ENCODE peak calls at places on chromosomes 5 and 9, in ten cellular contexts. T is cardiac muscle cell; R is ovary; P is upper lobe of right lung; Q is mesendoderm; Y is tibial nerve; W is lower lobe of right lung; L is neural progenitor cell; Z is CD4-positive, alpha-beta memory T cell; I is naive thymus-derived CD4-positive, alpha-beta T cell. M is an unnamed sample.

GRCh38 chr5:38678079-38678478 is 121.6 kb upstream of the LIFR start:
- DNase-seq in W (no peak), T (no peak), I (no peak), L (no peak), Y (no peak), Q (no peak), P (no peak), Z (no peak), R (no peak), M (no peak)

GRCh38 chr5:37787742-37788141 is 52.1 kb downstream of the GDNF start:
- DNase-seq in Y (no peak), W (no peak), P (no peak), I (no peak), L (no peak), Z (no peak), T (peak; percentile 24), Q (no peak), R (no peak), M (no peak)

GRCh38 chr9:9054354-9054992 is 1254.9 kb upstream of the DMAC1 start:
- DNase-seq in Y (no peak), T (no peak), I (no peak), L (no peak), Z (no peak), P (no peak), W (no peak), R (no peak), Q (no peak), M (no peak)

GRCh38 chr5:39775458-39776365 is 350.9 kb upstream of the DAB2 start:
- DNase-seq in Q (peak; percentile 29), L (no peak), R (no peak), W (no peak), P (no peak), Y (no peak), T (peak; percentile 82), Z (no peak), I (no peak), M (no peak)

GRCh38 chr9:109013678-109014145 is 413 bp upstream of the CTNNAL1 start:
- DNase-seq in W (no peak), Z (no peak), P (no peak), Q (no peak), L (no peak), T (peak; percentile 76), R (no peak), I (no peak), Y (no peak), M (no peak)

GRCh38 chr5:57004800-57005199 is 52.9 kb upstream of the MIER3 start:
- DNase-seq in Q (peak; percentile 84), T (no peak), P (no peak), L (no peak), I (no peak), Y (no peak), R (no peak), W (no peak), Z (no peak), M (no peak)

GRCh38 chr9:72680593-72681317 is 159.3 kb downstream of the TMC1 start:
- DNase-seq in T (no peak), W (no peak), I (no peak), P (no peak), R (no peak), L (peak; percentile 64), Z (no peak), Y (no peak), Q (peak; percentile 91), M (no peak)

GRCh38 chr5:151553130-151553670 is 37.9 kb downstream of the FAT2 start:
- DNase-seq in Q (no peak), R (no peak), Z (no peak), P (no peak), Y (no peak), W (no peak), I (no peak), T (no peak), L (no peak), M (no peak)

GRCh38 chr9:90858505-90858904 is 56.9 kb downstream of the SYK start:
- DNase-seq in P (no peak), Q (no peak), I (no peak), T (no peak), W (no peak), Z (no peak), R (no peak), L (no peak), Y (no peak), M (no peak)

GRCh38 chr5:140349244-140349643 is 2.8 kb upstream of the HBEGF start:
- DNase-seq in Z (no peak), P (no peak), I (no peak), Y (no peak), Q (no peak), L (no peak), R (no peak), T (no peak), W (no peak), M (no peak)

GRCh38 chr5:170747851-170748250 is 35.7 kb upstream of the GABRP start:
- DNase-seq in Q (peak; percentile 77), L (peak; percentile 73), W (no peak), Y (no peak), Z (no peak), T (peak; percentile 28), R (no peak), I (no peak), P (no peak), M (no peak)

GRCh38 chr5:173472164-173472563 is 143.9 kb upstream of the STC2 start:
- DNase-seq in P (no peak), L (no peak), Q (no peak), T (peak; percentile 98), Z (no peak), I (no peak), R (peak; percentile 58), Y (peak; percentile 87), W (no peak), M (no peak)

GRCh38 chr5:96582343-96582742 is 79.8 kb upstream of the CAST start:
- DNase-seq in Q (no peak), R (no peak), L (no peak), T (no peak), I (no peak), Z (no peak), P (no peak), W (no peak), Y (no peak), M (no peak)

GRCh38 chr9:114225534-114226288 is 70.4 kb downstream of the COL27A1 start:
- DNase-seq in Q (no peak), L (no peak), Z (no peak), W (no peak), P (no peak), T (peak; percentile 34), R (no peak), I (no peak), Y (no peak), M (no peak)
- H3K27ac ChIP-seq in Q (peak overlapping the region; percentile 19), L (no peak overlapping the region), Z (no peak overlapping the region), W (no peak overlapping the region), P (no peak overlapping the region), T (no peak overlapping the region), R (no peak overlapping the region), I (no peak overlapping the region), Y (no peak overlapping the region), M (no peak overlapping the region)

GRCh38 chr5:158284242-158284641 is 425.3 kb upstream of the CLINT1 start:
- DNase-seq in I (no peak), T (no peak), L (no peak), Z (no peak), Y (no peak), Q (peak; percentile 1), R (no peak), P (no peak), W (no peak), M (no peak)

GRCh38 chr5:158288258-158288657 is 429.3 kb upstream of the CLINT1 start:
- DNase-seq in W (no peak), T (no peak), P (no peak), Z (no peak), I (no peak), Y (no peak), R (no peak), Q (no peak), L (no peak), M (no peak)

GRCh38 chr5:158285771-158286170 is 426.8 kb upstream of the CLINT1 start:
- DNase-seq in W (no peak), P (no peak), Z (no peak), Y (no peak), T (no peak), L (no peak), Q (no peak), R (no peak), I (no peak), M (no peak)

GRCh38 chr5:158287643-158288228 is 428.8 kb upstream of the CLINT1 start:
- DNase-seq in I (no peak), Y (peak; percentile 5), L (no peak), R (peak; percentile 15), Q (no peak), Z (no peak), T (peak; percentile 32), P (no peak), W (no peak), M (no peak)

DNA sequence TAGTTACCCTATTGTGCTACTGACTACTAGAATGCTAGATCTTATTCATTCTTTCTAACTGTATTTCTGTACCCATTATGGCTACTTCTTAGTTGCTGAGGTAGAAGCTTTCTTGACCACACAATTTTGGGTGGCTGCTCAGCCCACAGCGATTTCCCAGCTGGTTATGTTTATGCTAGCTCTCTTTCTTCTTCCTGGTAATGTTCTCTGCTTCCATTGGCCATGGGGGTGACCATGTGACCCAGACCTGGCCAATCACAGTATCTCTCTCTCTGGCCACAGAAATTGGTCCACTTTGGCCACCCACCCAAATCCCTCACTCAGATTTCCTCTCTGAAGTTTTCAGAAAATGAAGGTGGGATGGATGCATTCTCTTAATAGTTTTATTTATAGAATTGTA is 427.9 kb upstream of the CLINT1 start:
- DNase-seq in Y (no peak), Z (no peak), T (no peak), L (no peak), Q (no peak), P (no peak), R (no peak), I (no peak), W (no peak), M (no peak)
- H3K27me3 ChIP-seq in Y (no peaks in the 10 kb centered on the region), Z (no peaks in the 10 kb centered on the region), T (no peaks in the 10 kb centered on the region), L (no peaks in the 10 kb centered on the region), Q (no peaks in the 10 kb centered on the region), P (no peaks in the 10 kb centered on the region), R (no peaks in the 10 kb centered on the region), I (no peaks in the 10 kb centered on the region), W (no peaks in the 10 kb centered on the region), M (no peaks in the 10 kb centered on the region)

GRCh38 chr9:31336391-31336790 is 1048.1 kb upstream of the ACO1 start:
- DNase-seq in Y (no peak), L (no peak), T (no peak), W (no peak), P (no peak), I (no peak), Z (no peak), R (no peak), Q (no peak), M (no peak)
- H3K4me1 ChIP-seq in Y (peaks cover 7% of the 10 kb centered on the region), L (no peaks in the 10 kb centered on the region), T (no peaks in the 10 kb centered on the region), W (peaks cover 24% of the 10 kb centered on the region), P (peaks cover 7% of the 10 kb centered on the region), I (peaks cover 23% of the 10 kb centered on the region), Z (peaks cover 35% of the 10 kb centered on the region), R (no peaks in the 10 kb centered on the region), Q (no peaks in the 10 kb centered on the region), M (peaks cover 31% of the 10 kb centered on the region)

DNA sequence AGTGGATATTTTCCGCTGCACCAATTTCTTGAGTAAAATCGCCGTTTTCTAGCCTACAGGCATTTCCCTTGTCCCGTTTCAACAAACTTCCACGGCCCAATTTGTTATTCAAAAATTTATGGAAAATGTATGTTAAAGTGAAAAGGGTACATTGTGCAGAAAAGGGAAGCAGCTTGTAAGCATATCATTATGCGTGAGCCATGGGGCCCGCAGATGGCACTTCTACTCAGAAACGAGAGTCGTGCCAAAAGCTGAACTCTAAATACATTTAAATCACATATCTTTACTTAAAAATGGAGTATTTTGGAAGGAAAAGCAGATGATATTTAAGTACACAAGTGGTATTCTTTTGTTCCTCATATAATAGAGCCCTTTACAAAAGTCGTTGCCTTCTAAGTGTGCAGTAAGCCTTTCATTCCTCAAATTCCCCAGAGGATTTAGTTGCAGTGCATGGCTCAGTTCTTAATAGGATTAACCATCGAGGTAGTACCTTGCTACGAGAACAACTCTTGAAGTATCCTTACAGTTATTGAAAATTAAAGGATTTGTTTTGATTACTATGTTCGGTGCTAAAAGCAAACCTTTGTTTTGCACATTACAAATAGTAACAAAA is 1227.1 kb upstream of the WWC1 start:
- DNase-seq in I (no peak), Q (peak; percentile 54), Z (no peak), W (no peak), P (no peak), Y (no peak), L (peak; percentile 91), T (no peak), R (no peak), M (no peak)
- H3K27ac ChIP-seq in I (no peak overlapping the region), Q (no peak overlapping the region), Z (no peak overlapping the region), W (no peak overlapping the region), P (no peak overlapping the region), Y (no peak overlapping the region), L (peak overlapping the region; percentile 91), T (no peak overlapping the region), R (no peak overlapping the region), M (no peak overlapping the region)

M was measured in CD4-positive, CD25-positive, alpha-beta regulatory T cell.